ENCODE peak calls at places on chromosomes 4 and X, in five cellular contexts. U, A, F, D and X are unnamed samples.

GRCh38 chr4:150123073-150123472 is 44.8 kb downstream of the DCLK2 start:
- DNase-seq in A (no peak), F (no peak), D (no peak), U (no peak), X (no peak)

GRCh38 chr4:106707776-106708603 is 328.1 kb downstream of the DKK2 start:
- DNase-seq in U (no peak), F (no peak), A (peak), D (no peak), X (no peak)

GRCh38 chr4:88963817-88964216 is 93.2 kb downstream of the FAM13A start:
- DNase-seq in F (no peak), A (peak), U (no peak), D (no peak), X (no peak)

GRCh38 chrX:117645639-117646038 is 471.0 kb downstream of the KLHL13 start:
- DNase-seq in F (no peak), A (no peak), D (no peak), U (no peak), X (no peak)

GRCh38 chr4:139247241-139247640 is 32.8 kb downstream of the MGARP start:
- DNase-seq in D (no peak), U (no peak), A (no peak), F (no peak), X (no peak)

GRCh38 chr4:155952546-155952945 is 1.1 kb downstream of the CTSO start:
- DNase-seq in U (no peak), F (no peak), A (no peak), D (no peak), X (no peak)

GRCh38 chrX:115214151-115214550 is 19.7 kb downstream of the LRCH2 start:
- DNase-seq in A (no peak), D (no peak), U (no peak), F (no peak), X (no peak)

GRCh38 chrX:54482839-54483593 is 13.0 kb downstream of the FGD1 start:
- DNase-seq in U (no peak), A (no peak), F (no peak), D (no peak), X (no peak)

GRCh38 chr4:86032476-86033022 is 327.3 kb downstream of the MAPK10 start:
- DNase-seq in F (no peak), U (no peak), A (peak), D (no peak), X (no peak)

GRCh38 chr4:73679836-73680235 is 59.6 kb upstream of the RASSF6 start:
- DNase-seq in A (peak), D (no peak), U (no peak), F (no peak), X (no peak)

GRCh38 chrX:46838974-46839480 is 2.2 kb downstream of the RP2 start:
- DNase-seq in D (no peak), F (no peak), A (no peak), U (no peak), X (no peak)

GRCh38 chr4:15004701-15005301 is 2.5 kb downstream of the CPEB2 start:
- DNase-seq in A (peak), D (no peak), U (peak), F (peak), X (peak)

GRCh38 chrX:119145241-119145653 is 17.6 kb upstream of the KIAA1210 start:
- DNase-seq in U (no peak), D (no peak), F (peak), A (peak), X (peak)

GRCh38 chr4:176001171-176002006 is 64.3 kb upstream of the WDR17 start:
- DNase-seq in F (peak), D (peak), U (no peak), A (peak), X (peak)

GRCh38 chr4:186881521-186882220 is 158.0 kb upstream of the FAT1 start:
- DNase-seq in A (peak), D (peak), F (no peak), U (no peak), X (no peak)

GRCh38 chrX:9414416-9414815 is 50.4 kb upstream of the TBL1X start:
- DNase-seq in D (no peak), F (no peak), U (no peak), A (no peak), X (no peak)

GRCh38 chrX:91414710-91415109 is 19.9 kb upstream of the PABPC5 start:
- DNase-seq in D (no peak), A (peak), U (no peak), F (no peak), X (no peak)

GRCh38 chr4:174255790-174256189 is 27.7 kb downstream of the FBXO8 start:
- DNase-seq in D (no peak), F (no peak), A (peak), U (no peak), X (no peak)

GRCh38 chr4:41933997-41934812 is 1.0 kb upstream of the TMEM33 start:
- DNase-seq in D (no peak), A (peak), U (no peak), F (peak), X (no peak)

GRCh38 chrX:28888421-28888820 is 301.2 kb downstream of the IL1RAPL1 start:
- DNase-seq in F (no peak), U (no peak), A (no peak), D (no peak), X (no peak)

GRCh38 chr4:130542953-130543352 is 1447.0 kb downstream of the C4orf33 start:
- DNase-seq in U (no peak), F (no peak), D (no peak), A (no peak), X (no peak)

GRCh38 chr4:156111706-156112105 is 158.0 kb upstream of the CTSO start:
- DNase-seq in F (no peak), D (no peak), A (no peak), U (no peak), X (no peak)

GRCh38 chrX:131262738-131263679 is 26.1 kb downstream of the IGSF1 start:
- DNase-seq in A (peak), D (no peak), F (peak), U (no peak), X (no peak)

GRCh38 chrX:75151828-75152592 is 4.1 kb downstream of the ABCB7 start:
- DNase-seq in D (no peak), U (no peak), A (peak), F (no peak), X (no peak)

GRCh38 chr4:102678107-102678506 is 82.7 kb downstream of the MANBA start:
- DNase-seq in U (no peak), F (no peak), A (no peak), D (no peak), X (no peak)

GRCh38 chrX:110966046-110966445 is 129.9 kb upstream of the PAK3 start:
- DNase-seq in D (no peak), A (no peak), F (no peak), U (no peak), X (no peak)

GRCh38 chrX:143568467-143568866 is 51.2 kb upstream of the SPANXN3 start:
- DNase-seq in U (no peak), D (no peak), A (no peak), F (no peak), X (no peak)

GRCh38 chrX:16869393-16870094 is 618 bp downstream of the RBBP7 start:
- DNase-seq in A (peak), U (no peak), D (no peak), F (peak), X (peak)

GRCh38 chr4:75243570-75243969 is 270.6 kb downstream of the RCHY1 start:
- DNase-seq in A (no peak), F (no peak), D (no peak), U (no peak), X (no peak)

GRCh38 chr4:2281575-2282343 is 19.9 kb upstream of the MXD4 start:
- DNase-seq in F (peak), A (peak), D (no peak), U (no peak), X (no peak)

GRCh38 chr4:17544205-17544604 is 29.2 kb downstream of the CLRN2 start:
- DNase-seq in F (no peak), A (no peak), U (no peak), D (no peak), X (peak)

GRCh38 chr4:180636696-180637095 is 1606.5 kb upstream of the TENM3 start:
- DNase-seq in A (peak), F (no peak), D (peak), U (no peak), X (no peak)

GRCh38 chrX:154596290-154596929 is 11.5 kb downstream of the CTAG1A start:
- DNase-seq in A (peak), F (no peak), U (no peak), D (peak), X (no peak)

GRCh38 chrX:16836371-16836770 is 33.8 kb downstream of the RBBP7 start:
- DNase-seq in A (no peak), D (no peak), U (no peak), F (no peak), X (peak)

GRCh38 chrX:82362550-82362949 is 1145.5 kb upstream of the POU3F4 start:
- DNase-seq in F (peak), U (no peak), A (no peak), D (no peak), X (no peak)

DNA sequence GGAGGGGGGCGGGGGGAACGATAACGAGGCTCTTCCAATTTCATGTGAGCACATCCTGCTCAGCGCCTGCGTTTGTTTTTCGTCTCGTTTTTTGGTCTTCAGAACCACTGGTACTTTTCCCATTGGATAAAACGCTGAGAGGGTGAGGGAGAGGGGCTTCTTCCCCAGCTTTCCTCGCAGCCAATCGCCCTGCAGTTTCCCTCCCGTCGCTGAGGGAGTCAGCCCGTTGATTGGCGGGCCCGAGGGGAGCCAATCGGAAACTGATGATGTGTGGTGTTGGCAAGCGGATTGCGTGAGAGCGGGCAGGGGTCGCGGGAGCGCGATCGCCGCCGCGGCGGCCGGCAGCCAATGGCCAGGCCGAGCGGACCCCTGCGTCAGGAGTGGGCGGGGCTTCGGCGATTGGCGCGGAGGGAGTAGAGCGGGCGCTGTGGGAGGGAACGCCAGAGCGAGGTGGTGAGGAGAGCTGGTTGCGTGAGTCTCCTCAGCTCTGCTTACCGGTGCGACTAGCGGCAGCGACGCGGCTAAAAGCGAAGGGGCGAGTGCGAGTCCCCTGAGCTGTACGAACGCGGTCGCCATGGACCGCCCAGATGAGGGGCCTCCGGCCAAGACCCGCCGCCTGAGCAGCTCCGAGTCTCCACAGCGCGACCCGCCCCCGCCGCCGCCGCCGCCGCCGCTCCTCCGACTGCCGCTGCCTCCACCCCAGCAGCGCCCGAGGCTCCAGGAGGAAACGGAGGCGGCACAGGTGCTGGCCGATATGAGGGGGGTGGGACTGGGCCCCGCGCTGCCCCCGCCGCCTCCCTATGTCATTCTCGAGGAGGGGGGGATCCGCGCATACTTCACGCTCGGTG is at the start of gene TSPYL2:
- DNase-seq in A (peak), D (peak), U (peak), F (peak), X (peak)
- TF ChIP-seq CTCF in A (no peak), D (no peak), U (no peak), F (no peak), X (no peak)

DNA sequence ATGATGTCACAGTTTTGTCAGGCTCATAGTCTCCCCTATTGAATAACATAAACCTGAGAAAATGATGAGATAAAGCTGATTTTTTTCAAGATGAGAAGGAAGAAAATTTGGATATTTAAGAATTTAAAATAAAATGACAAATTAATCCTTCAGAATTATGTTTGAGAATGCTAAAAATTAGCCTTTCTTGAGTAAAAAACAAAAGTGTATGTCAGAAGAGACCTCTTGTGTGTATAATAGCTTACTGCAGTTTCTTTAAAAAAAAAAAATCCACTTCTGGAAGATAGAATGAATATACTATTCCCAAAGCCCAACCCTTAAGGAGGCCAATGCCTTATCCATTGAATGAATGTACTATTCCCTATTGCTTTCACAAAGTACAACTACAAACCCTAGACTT is 281.7 kb downstream of the RAPGEF2 start:
- DNase-seq in A (no peak), D (no peak), U (no peak), F (no peak), X (no peak)
- TF ChIP-seq CTCF in A (no peak), D (no peak), U (no peak), F (no peak), X (no peak)

GRCh38 chrX:121322159-121322558 is 274.7 kb downstream of the GLUD2 start:
- DNase-seq in F (no peak), U (no peak), A (peak), D (no peak), X (no peak)
- TF ChIP-seq CTCF in F (peak), U (no peak), A (peak), D (peak), X (no peak)

GRCh38 chr4:148068065-148068911 is 336.4 kb downstream of the ARHGAP10 start:
- DNase-seq in U (no peak), F (no peak), A (no peak), D (no peak), X (no peak)
- TF ChIP-seq CTCF in U (no peak), F (no peak), A (no peak), D (no peak), X (no peak)

GRCh38 chr4:7034262-7035081 is 8.7 kb upstream of the TADA2B start:
- DNase-seq in A (no peak), F (peak), D (no peak), U (no peak), X (no peak)
- TF ChIP-seq CTCF in A (no peak), F (no peak), D (no peak), U (no peak), X (no peak)

GRCh38 chrX:10597871-10598270 is 22.5 kb downstream of the MID1 start:
- DNase-seq in A (peak), F (no peak), U (no peak), D (no peak), X (no peak)
- TF ChIP-seq CTCF in A (peak), F (peak), U (no peak), D (peak), X (peak)

DNA sequence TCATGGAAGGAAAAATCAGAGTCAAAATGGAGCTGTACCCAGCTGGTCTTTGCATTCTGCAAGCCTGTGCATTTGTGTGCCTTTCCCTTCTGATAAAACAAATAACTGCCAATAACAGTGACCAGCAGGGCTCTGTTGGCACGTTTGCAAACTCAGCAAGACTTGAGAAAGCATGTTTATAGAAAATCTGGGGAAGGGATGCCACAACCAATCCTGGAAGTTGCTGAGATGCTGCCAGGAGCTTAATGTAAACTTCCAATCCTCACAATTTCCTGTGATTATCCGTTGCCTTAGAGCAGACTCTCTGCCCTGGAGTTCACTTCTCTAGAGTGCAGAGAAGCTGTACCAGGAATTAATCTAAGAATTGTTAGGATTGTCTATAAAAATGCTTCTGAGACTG is 6.9 kb upstream of the ANXA3 start:
- DNase-seq in D (no peak), A (peak), U (no peak), F (no peak), X (no peak)
- TF ChIP-seq CTCF in D (no peak), A (no peak), U (no peak), F (no peak), X (no peak)

DNA sequence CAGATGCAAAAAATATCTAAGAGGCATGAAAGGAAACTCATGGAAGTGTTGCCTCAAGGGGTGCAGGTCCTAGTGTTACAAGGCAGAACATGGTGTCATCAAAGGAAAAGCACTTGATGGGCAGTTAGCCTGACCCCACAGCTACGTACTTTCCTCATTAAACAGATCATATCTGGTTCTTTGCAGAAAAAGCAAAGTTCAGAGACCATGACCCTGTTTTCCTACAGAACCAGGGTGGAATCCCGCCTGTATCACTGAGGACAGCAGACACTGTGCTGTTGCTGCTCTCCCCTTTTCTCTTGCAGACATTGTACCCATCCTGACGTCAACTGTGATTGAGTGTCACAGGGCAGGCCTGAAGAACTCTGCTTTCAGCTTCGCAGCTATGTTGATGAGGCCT is 91.7 kb downstream of the RFC1 start:
- DNase-seq in A (no peak), U (no peak), D (no peak), F (no peak), X (no peak)
- TF ChIP-seq CTCF in A (no peak), U (no peak), D (no peak), F (no peak), X (no peak)

DNA sequence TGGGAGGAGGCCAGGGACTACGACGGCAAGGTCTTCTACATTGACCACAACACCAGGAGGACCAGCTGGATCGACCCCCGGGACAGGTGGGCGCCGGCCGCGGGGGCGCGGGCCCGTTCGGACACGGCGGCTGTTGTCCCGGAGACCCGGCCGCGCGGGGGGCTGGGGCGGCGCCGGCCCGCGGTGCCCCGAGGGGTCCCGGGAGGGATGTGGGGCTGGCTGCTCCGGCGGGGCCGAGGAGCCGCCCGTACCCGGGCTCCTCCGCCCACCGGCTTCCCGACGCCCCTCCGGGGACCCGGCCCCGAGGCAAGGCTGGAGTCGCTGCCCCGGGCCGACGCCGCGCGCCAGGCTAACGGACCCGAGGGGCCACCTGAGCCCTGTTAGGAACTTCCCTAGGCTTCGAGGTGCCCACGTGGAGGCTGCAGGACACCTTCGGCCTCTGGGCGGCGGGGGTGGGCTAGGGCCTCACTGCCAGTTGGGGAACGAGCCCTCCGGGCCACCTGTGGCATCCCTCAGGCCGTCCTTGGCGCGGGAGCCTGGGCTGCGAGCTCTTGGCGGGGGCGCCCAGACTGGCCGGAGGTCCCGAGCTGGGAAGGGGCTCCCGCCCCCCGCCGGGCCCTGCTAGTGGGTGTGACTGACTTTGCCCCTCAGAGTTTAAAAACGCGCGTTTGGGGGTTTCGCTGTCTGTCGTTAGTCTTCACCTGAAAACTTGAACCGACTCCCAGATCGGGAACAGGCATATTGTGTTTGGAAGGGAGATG is 660 bp downstream of the WWC2 start:
- DNase-seq in A (peak), D (no peak), F (peak), U (no peak), X (peak)
- TF ChIP-seq CTCF in A (no peak), D (peak), F (no peak), U (peak), X (no peak)

GRCh38 chr4:28177641-28178040 is 1317.0 kb downstream of the STIM2 start:
- DNase-seq in U (no peak), F (no peak), D (no peak), A (no peak), X (no peak)
- TF ChIP-seq CTCF in U (no peak), F (no peak), D (no peak), A (no peak), X (no peak)